ENCODE peak calls at places on chromosomes 12 and 14, in seven cellular contexts. One of them, this sample, is unnamed.

GRCh38 chr14:71497645-71498086 is 434.6 kb upstream of the RGS6 start:
- DNase-seq in nephron progenitor cell: no peak
- DNase-seq in GM13977: peak
- DNase-seq in transverse colon: no peak
- DNase-seq in MM.1S: peak
- DNase-seq in CD8-positive, alpha-beta T cell: no peak
- DNase-seq in CD4-positive, alpha-beta T cell: no peak
- DNase-seq in this sample: peak

GRCh38 chr14:69263364-69263763 is 3.4 kb downstream of the GALNT16 start:
- DNase-seq in GM13977: no peak
- DNase-seq in CD8-positive, alpha-beta T cell: no peak
- DNase-seq in transverse colon: peak
- DNase-seq in MM.1S: no peak
- DNase-seq in nephron progenitor cell: peak
- DNase-seq in CD4-positive, alpha-beta T cell: no peak
- DNase-seq in this sample: no peak

GRCh38 chr14:72479471-72479931 is 414.4 kb downstream of the DPF3 start:
- DNase-seq in nephron progenitor cell: peak
- DNase-seq in CD4-positive, alpha-beta T cell: no peak
- DNase-seq in CD8-positive, alpha-beta T cell: no peak
- DNase-seq in GM13977: peak
- DNase-seq in MM.1S: peak
- DNase-seq in transverse colon: no peak
- DNase-seq in this sample: peak

GRCh38 chr12:46562625-46563228 is 190.2 kb upstream of the SLC38A2 start:
- DNase-seq in CD4-positive, alpha-beta T cell: no peak
- DNase-seq in GM13977: no peak
- DNase-seq in CD8-positive, alpha-beta T cell: no peak
- DNase-seq in MM.1S: no peak
- DNase-seq in nephron progenitor cell: no peak
- DNase-seq in transverse colon: no peak
- DNase-seq in this sample: no peak

GRCh38 chr12:104423809-104424208 is 32.9 kb upstream of the CHST11 start:
- DNase-seq in transverse colon: no peak
- DNase-seq in CD8-positive, alpha-beta T cell: no peak
- DNase-seq in CD4-positive, alpha-beta T cell: no peak
- DNase-seq in GM13977: no peak
- DNase-seq in MM.1S: no peak
- DNase-seq in nephron progenitor cell: no peak
- DNase-seq in this sample: no peak

GRCh38 chr14:50607181-50607580 is 47.2 kb downstream of the ATL1 start:
- DNase-seq in CD4-positive, alpha-beta T cell: no peak
- DNase-seq in MM.1S: no peak
- DNase-seq in CD8-positive, alpha-beta T cell: no peak
- DNase-seq in GM13977: no peak
- DNase-seq in nephron progenitor cell: no peak
- DNase-seq in transverse colon: no peak
- DNase-seq in this sample: no peak

GRCh38 chr12:77232045-77232444 is 166.7 kb upstream of the E2F7 start:
- DNase-seq in nephron progenitor cell: no peak
- DNase-seq in CD8-positive, alpha-beta T cell: no peak
- DNase-seq in transverse colon: no peak
- DNase-seq in MM.1S: no peak
- DNase-seq in GM13977: no peak
- DNase-seq in CD4-positive, alpha-beta T cell: no peak
- DNase-seq in this sample: no peak

GRCh38 chr12:88793091-88793490 is 212.8 kb upstream of the KITLG start:
- DNase-seq in CD4-positive, alpha-beta T cell: no peak
- DNase-seq in MM.1S: no peak
- DNase-seq in CD8-positive, alpha-beta T cell: no peak
- DNase-seq in GM13977: no peak
- DNase-seq in transverse colon: no peak
- DNase-seq in nephron progenitor cell: no peak
- DNase-seq in this sample: no peak

GRCh38 chr12:52041695-52042123 is 9.5 kb upstream of the NR4A1 start:
- DNase-seq in CD8-positive, alpha-beta T cell: peak
- DNase-seq in transverse colon: no peak
- DNase-seq in CD4-positive, alpha-beta T cell: no peak
- DNase-seq in GM13977: peak
- DNase-seq in nephron progenitor cell: no peak
- DNase-seq in MM.1S: peak
- DNase-seq in this sample: peak

GRCh38 chr12:132375747-132376463 is 46.5 kb upstream of the GALNT9 start:
- DNase-seq in transverse colon: no peak
- DNase-seq in GM13977: no peak
- DNase-seq in MM.1S: no peak
- DNase-seq in nephron progenitor cell: no peak
- DNase-seq in CD4-positive, alpha-beta T cell: no peak
- DNase-seq in CD8-positive, alpha-beta T cell: no peak
- DNase-seq in this sample: no peak

GRCh38 chr12:130620756-130621155 is 95.3 kb downstream of the RIMBP2 start:
- DNase-seq in CD4-positive, alpha-beta T cell: no peak
- DNase-seq in transverse colon: no peak
- DNase-seq in CD8-positive, alpha-beta T cell: no peak
- DNase-seq in MM.1S: no peak
- DNase-seq in nephron progenitor cell: no peak
- DNase-seq in GM13977: no peak
- DNase-seq in this sample: no peak

GRCh38 chr12:27913999-27914614 is 58.4 kb downstream of the PTHLH start:
- DNase-seq in CD4-positive, alpha-beta T cell: no peak
- DNase-seq in CD8-positive, alpha-beta T cell: no peak
- DNase-seq in transverse colon: no peak
- DNase-seq in MM.1S: peak
- DNase-seq in GM13977: no peak
- DNase-seq in nephron progenitor cell: no peak
- DNase-seq in this sample: no peak

GRCh38 chr12:101924647-101925046 is 47.3 kb downstream of the DRAM1 start:
- DNase-seq in nephron progenitor cell: no peak
- DNase-seq in transverse colon: no peak
- DNase-seq in CD4-positive, alpha-beta T cell: no peak
- DNase-seq in MM.1S: no peak
- DNase-seq in GM13977: no peak
- DNase-seq in CD8-positive, alpha-beta T cell: no peak
- DNase-seq in this sample: no peak

GRCh38 chr12:121364657-121365265 is 12.6 kb upstream of the ANAPC5 start:
- DNase-seq in CD4-positive, alpha-beta T cell: no peak
- DNase-seq in nephron progenitor cell: no peak
- DNase-seq in MM.1S: no peak
- DNase-seq in GM13977: no peak
- DNase-seq in transverse colon: no peak
- DNase-seq in CD8-positive, alpha-beta T cell: no peak
- DNase-seq in this sample: no peak

GRCh38 chr12:15830538-15830937 is 41.4 kb upstream of the EPS8 start:
- DNase-seq in MM.1S: no peak
- DNase-seq in nephron progenitor cell: no peak
- DNase-seq in transverse colon: no peak
- DNase-seq in GM13977: no peak
- DNase-seq in CD4-positive, alpha-beta T cell: no peak
- DNase-seq in CD8-positive, alpha-beta T cell: no peak
- DNase-seq in this sample: no peak

GRCh38 chr12:122884091-122884826 is 11.7 kb downstream of the VPS37B start:
- DNase-seq in nephron progenitor cell: no peak
- DNase-seq in CD8-positive, alpha-beta T cell: no peak
- DNase-seq in transverse colon: no peak
- DNase-seq in MM.1S: no peak
- DNase-seq in CD4-positive, alpha-beta T cell: no peak
- DNase-seq in GM13977: no peak
- DNase-seq in this sample: no peak

GRCh38 chr12:19003987-19004619 is 125.4 kb upstream of the PLEKHA5 start:
- DNase-seq in CD4-positive, alpha-beta T cell: no peak
- DNase-seq in MM.1S: no peak
- DNase-seq in GM13977: no peak
- DNase-seq in nephron progenitor cell: no peak
- DNase-seq in CD8-positive, alpha-beta T cell: no peak
- DNase-seq in transverse colon: no peak
- DNase-seq in this sample: no peak

GRCh38 chr12:66239295-66239694 is 50.3 kb downstream of the IRAK3 start:
- DNase-seq in CD4-positive, alpha-beta T cell: no peak
- DNase-seq in GM13977: no peak
- DNase-seq in nephron progenitor cell: no peak
- DNase-seq in transverse colon: no peak
- DNase-seq in MM.1S: no peak
- DNase-seq in CD8-positive, alpha-beta T cell: no peak
- DNase-seq in this sample: no peak

GRCh38 chr14:55220230-55220629 is 28.8 kb upstream of the DLGAP5 start:
- DNase-seq in CD8-positive, alpha-beta T cell: no peak
- DNase-seq in GM13977: no peak
- DNase-seq in transverse colon: no peak
- DNase-seq in nephron progenitor cell: no peak
- DNase-seq in CD4-positive, alpha-beta T cell: no peak
- DNase-seq in MM.1S: no peak
- DNase-seq in this sample: no peak

GRCh38 chr12:10395390-10395998 is 5.7 kb upstream of the KLRK1 start:
- DNase-seq in CD4-positive, alpha-beta T cell: no peak
- DNase-seq in CD8-positive, alpha-beta T cell: no peak
- DNase-seq in GM13977: peak
- DNase-seq in nephron progenitor cell: no peak
- DNase-seq in MM.1S: no peak
- DNase-seq in transverse colon: peak
- DNase-seq in this sample: peak

GRCh38 chr12:115002434-115002833 is 318.5 kb upstream of the TBX3 start:
- DNase-seq in transverse colon: no peak
- DNase-seq in CD8-positive, alpha-beta T cell: no peak
- DNase-seq in CD4-positive, alpha-beta T cell: no peak
- DNase-seq in GM13977: no peak
- DNase-seq in MM.1S: no peak
- DNase-seq in nephron progenitor cell: no peak
- DNase-seq in this sample: no peak

GRCh38 chr14:26370118-26370517 is 227.7 kb downstream of the NOVA1 start:
- DNase-seq in nephron progenitor cell: no peak
- DNase-seq in CD8-positive, alpha-beta T cell: no peak
- DNase-seq in GM13977: no peak
- DNase-seq in CD4-positive, alpha-beta T cell: no peak
- DNase-seq in transverse colon: no peak
- DNase-seq in MM.1S: no peak
- DNase-seq in this sample: no peak

GRCh38 chr14:37610945-37611523 is 15.6 kb downstream of the TTC6 start:
- DNase-seq in nephron progenitor cell: no peak
- DNase-seq in CD4-positive, alpha-beta T cell: no peak
- DNase-seq in transverse colon: no peak
- DNase-seq in CD8-positive, alpha-beta T cell: no peak
- DNase-seq in GM13977: no peak
- DNase-seq in MM.1S: no peak
- DNase-seq in this sample: no peak

DNA sequence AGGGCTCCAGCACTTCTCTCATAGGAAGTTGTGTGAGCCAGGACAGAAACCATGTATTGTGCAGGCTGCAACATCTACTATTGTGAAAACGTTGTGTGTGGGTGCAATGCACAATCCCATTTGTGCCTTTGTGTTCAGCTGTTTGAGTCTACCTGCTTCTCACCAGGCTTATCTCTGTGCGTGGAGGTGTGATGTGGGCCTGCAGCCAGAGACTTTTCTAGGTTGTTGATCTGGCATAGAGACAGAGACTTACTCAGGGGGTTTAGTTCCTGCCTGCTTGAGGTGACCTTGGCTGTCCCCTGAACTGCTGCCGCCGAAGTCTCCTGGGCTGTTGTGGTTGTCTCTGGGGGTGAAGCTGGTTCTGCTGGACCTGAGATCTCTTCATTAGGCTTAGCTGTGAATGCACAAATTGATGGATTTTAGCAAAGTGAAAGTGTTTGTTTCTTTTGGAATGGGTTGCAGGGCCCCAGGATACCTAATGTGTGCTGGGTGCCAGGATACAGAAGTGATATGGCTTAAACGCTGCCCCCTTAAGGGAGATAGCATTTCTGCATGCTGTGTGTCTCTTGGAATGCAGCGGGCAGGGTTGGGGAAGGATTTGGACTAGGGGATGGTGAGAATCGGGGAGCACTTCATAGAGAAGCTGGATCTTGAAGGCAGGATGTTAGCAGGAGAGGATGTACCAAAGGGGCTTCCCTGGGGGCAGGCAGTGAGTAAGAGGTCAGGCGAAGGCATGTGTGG is 2.5 kb downstream of the LACRT start:
- DNase-seq in CD4-positive, alpha-beta T cell: no peak
- DNase-seq in CD8-positive, alpha-beta T cell: no peak
- DNase-seq in nephron progenitor cell: no peak
- DNase-seq in transverse colon: no peak
- DNase-seq in MM.1S: no peak
- DNase-seq in GM13977: no peak
- DNase-seq in this sample: no peak
- TF ChIP-seq CTCF in CD4-positive, alpha-beta T cell: no peak
- TF ChIP-seq CTCF in CD8-positive, alpha-beta T cell: no peak
- TF ChIP-seq CTCF in nephron progenitor cell: no peak
- TF ChIP-seq CTCF in transverse colon: no peak
- TF ChIP-seq CTCF in MM.1S: peak
- TF ChIP-seq CTCF in GM13977: no peak
- TF ChIP-seq CTCF in this sample: no peak

DNA sequence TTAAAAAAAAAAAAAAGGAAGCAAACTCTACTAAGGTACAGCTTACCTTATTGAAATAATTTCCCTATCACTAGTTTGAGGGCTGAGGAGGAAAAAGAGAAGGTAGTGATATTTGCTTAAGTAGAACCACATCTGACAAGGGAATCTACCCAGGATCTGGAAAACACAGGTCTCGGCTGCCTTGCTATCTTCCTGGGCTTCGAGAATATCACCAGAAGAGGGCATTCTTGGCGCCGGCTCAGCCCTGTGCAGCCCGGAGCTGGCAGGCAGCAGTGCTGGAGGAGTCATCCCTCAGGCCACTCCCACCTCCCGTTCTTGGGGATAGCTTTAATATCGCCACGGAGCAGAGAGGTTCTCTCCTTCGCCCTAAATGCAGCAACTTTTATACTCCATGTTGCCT is 1181.2 kb downstream of the VRK1 start:
- DNase-seq in transverse colon: peak
- DNase-seq in GM13977: no peak
- DNase-seq in CD4-positive, alpha-beta T cell: peak
- DNase-seq in CD8-positive, alpha-beta T cell: peak
- DNase-seq in MM.1S: no peak
- DNase-seq in nephron progenitor cell: peak
- DNase-seq in this sample: no peak
- TF ChIP-seq CTCF in transverse colon: peak
- TF ChIP-seq CTCF in GM13977: no peak
- TF ChIP-seq CTCF in CD4-positive, alpha-beta T cell: peak
- TF ChIP-seq CTCF in CD8-positive, alpha-beta T cell: peak
- TF ChIP-seq CTCF in MM.1S: no peak
- TF ChIP-seq CTCF in nephron progenitor cell: peak
- TF ChIP-seq CTCF in this sample: no peak

DNA sequence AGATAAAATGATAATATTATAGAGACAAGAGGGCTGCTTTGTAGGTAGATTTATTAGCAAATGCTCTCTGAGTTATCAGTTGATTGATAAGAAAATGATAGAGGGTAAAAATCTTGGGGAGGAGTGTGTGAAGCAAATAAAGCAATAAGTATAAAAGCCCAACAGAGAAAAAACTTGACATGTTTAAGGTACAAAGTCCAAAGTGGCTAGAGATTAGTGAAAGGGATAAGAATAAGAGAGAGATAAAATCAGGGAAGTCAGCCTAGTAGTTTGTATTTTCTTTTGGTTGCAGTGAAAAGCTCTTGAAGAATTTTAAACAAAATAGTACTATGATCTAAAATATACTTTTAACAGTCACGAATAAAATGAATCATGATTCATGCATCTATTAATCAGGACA is 246.2 kb upstream of the LRIG3 start:
- DNase-seq in GM13977: no peak
- DNase-seq in nephron progenitor cell: no peak
- DNase-seq in CD8-positive, alpha-beta T cell: no peak
- DNase-seq in transverse colon: no peak
- DNase-seq in MM.1S: no peak
- DNase-seq in CD4-positive, alpha-beta T cell: no peak
- DNase-seq in this sample: no peak
- TF ChIP-seq CTCF in GM13977: no peak
- TF ChIP-seq CTCF in nephron progenitor cell: no peak
- TF ChIP-seq CTCF in CD8-positive, alpha-beta T cell: no peak
- TF ChIP-seq CTCF in transverse colon: no peak
- TF ChIP-seq CTCF in MM.1S: no peak
- TF ChIP-seq CTCF in CD4-positive, alpha-beta T cell: no peak
- TF ChIP-seq CTCF in this sample: no peak

GRCh38 chr14:59133202-59133601 is 55.3 kb upstream of the DAAM1 start:
- DNase-seq in CD4-positive, alpha-beta T cell: no peak
- DNase-seq in nephron progenitor cell: no peak
- DNase-seq in GM13977: no peak
- DNase-seq in CD8-positive, alpha-beta T cell: no peak
- DNase-seq in transverse colon: no peak
- DNase-seq in MM.1S: no peak
- DNase-seq in this sample: no peak
- TF ChIP-seq CTCF in CD4-positive, alpha-beta T cell: no peak
- TF ChIP-seq CTCF in nephron progenitor cell: no peak
- TF ChIP-seq CTCF in GM13977: peak
- TF ChIP-seq CTCF in CD8-positive, alpha-beta T cell: no peak
- TF ChIP-seq CTCF in transverse colon: no peak
- TF ChIP-seq CTCF in MM.1S: no peak
- TF ChIP-seq CTCF in this sample: no peak